ENCODE peak calls at places on chromosomes 6 and 20, in nine cellular contexts. One of them, this sample, is unnamed.

GRCh38 chr6:134678436-134678889 is 271.4 kb downstream of the ALDH8A1 start:
- DNase-seq in caudate nucleus: peak
- DNase-seq in T-helper 22 cell: no peak
- DNase-seq in BJ: no peak
- DNase-seq in A172: peak
- DNase-seq in DND-41: no peak
- DNase-seq in SW 1271: no peak
- DNase-seq in endothelial cell of umbilical vein: peak
- DNase-seq in nucleus accumbens: no peak
- DNase-seq in this sample: peak

GRCh38 chr6:63799313-63799712 is 163.7 kb downstream of the PHF3 start:
- DNase-seq in SW 1271: no peak
- DNase-seq in BJ: no peak
- DNase-seq in nucleus accumbens: no peak
- DNase-seq in T-helper 22 cell: no peak
- DNase-seq in endothelial cell of umbilical vein: no peak
- DNase-seq in caudate nucleus: no peak
- DNase-seq in DND-41: no peak
- DNase-seq in A172: no peak
- DNase-seq in this sample: no peak

GRCh38 chr6:4973972-4974885 is 29.6 kb downstream of the RPP40 start:
- DNase-seq in endothelial cell of umbilical vein: no peak
- DNase-seq in caudate nucleus: no peak
- DNase-seq in DND-41: no peak
- DNase-seq in T-helper 22 cell: no peak
- DNase-seq in nucleus accumbens: no peak
- DNase-seq in SW 1271: no peak
- DNase-seq in BJ: peak
- DNase-seq in A172: no peak
- DNase-seq in this sample: peak

GRCh38 chr6:106609699-106610098 is 19.6 kb downstream of the RTN4IP1 start:
- DNase-seq in A172: peak
- DNase-seq in T-helper 22 cell: no peak
- DNase-seq in endothelial cell of umbilical vein: no peak
- DNase-seq in caudate nucleus: no peak
- DNase-seq in nucleus accumbens: no peak
- DNase-seq in BJ: no peak
- DNase-seq in SW 1271: peak
- DNase-seq in DND-41: peak
- DNase-seq in this sample: peak

GRCh38 chr6:170516783-170517616 is 36.1 kb downstream of the PSMB1 start:
- DNase-seq in endothelial cell of umbilical vein: peak
- DNase-seq in nucleus accumbens: no peak
- DNase-seq in BJ: no peak
- DNase-seq in caudate nucleus: no peak
- DNase-seq in DND-41: peak
- DNase-seq in A172: peak
- DNase-seq in SW 1271: peak
- DNase-seq in T-helper 22 cell: no peak
- DNase-seq in this sample: peak

GRCh38 chr6:90079555-90080490 is 185.6 kb downstream of the GJA10 start:
- DNase-seq in T-helper 22 cell: no peak
- DNase-seq in SW 1271: no peak
- DNase-seq in endothelial cell of umbilical vein: no peak
- DNase-seq in nucleus accumbens: no peak
- DNase-seq in DND-41: no peak
- DNase-seq in caudate nucleus: no peak
- DNase-seq in BJ: no peak
- DNase-seq in A172: no peak
- DNase-seq in this sample: no peak

GRCh38 chr20:22389836-22390542 is 194.4 kb downstream of the FOXA2 start:
- DNase-seq in endothelial cell of umbilical vein: no peak
- DNase-seq in nucleus accumbens: no peak
- DNase-seq in T-helper 22 cell: no peak
- DNase-seq in BJ: no peak
- DNase-seq in SW 1271: peak
- DNase-seq in caudate nucleus: no peak
- DNase-seq in DND-41: no peak
- DNase-seq in A172: peak
- DNase-seq in this sample: peak

GRCh38 chr6:111880181-111880944 is 7.1 kb upstream of the FYN start:
- DNase-seq in BJ: no peak
- DNase-seq in T-helper 22 cell: no peak
- DNase-seq in endothelial cell of umbilical vein: no peak
- DNase-seq in caudate nucleus: no peak
- DNase-seq in DND-41: no peak
- DNase-seq in A172: peak
- DNase-seq in nucleus accumbens: no peak
- DNase-seq in SW 1271: peak
- DNase-seq in this sample: no peak

GRCh38 chr6:145155873-145156782 is 579.2 kb downstream of the EPM2A start:
- DNase-seq in endothelial cell of umbilical vein: no peak
- DNase-seq in DND-41: no peak
- DNase-seq in nucleus accumbens: no peak
- DNase-seq in A172: no peak
- DNase-seq in SW 1271: no peak
- DNase-seq in T-helper 22 cell: no peak
- DNase-seq in caudate nucleus: peak
- DNase-seq in BJ: no peak
- DNase-seq in this sample: no peak

GRCh38 chr6:170456886-170457698 is 96.0 kb downstream of the PSMB1 start:
- DNase-seq in DND-41: no peak
- DNase-seq in BJ: no peak
- DNase-seq in SW 1271: no peak
- DNase-seq in A172: no peak
- DNase-seq in caudate nucleus: no peak
- DNase-seq in nucleus accumbens: no peak
- DNase-seq in T-helper 22 cell: no peak
- DNase-seq in endothelial cell of umbilical vein: no peak
- DNase-seq in this sample: no peak

GRCh38 chr6:118813795-118814194 is 80.2 kb upstream of the ASF1A start:
- DNase-seq in nucleus accumbens: no peak
- DNase-seq in SW 1271: no peak
- DNase-seq in caudate nucleus: no peak
- DNase-seq in endothelial cell of umbilical vein: no peak
- DNase-seq in BJ: no peak
- DNase-seq in DND-41: no peak
- DNase-seq in T-helper 22 cell: no peak
- DNase-seq in A172: no peak
- DNase-seq in this sample: no peak

GRCh38 chr6:30282522-30282921 is 44.2 kb upstream of the TRIM39 start:
- DNase-seq in SW 1271: no peak
- DNase-seq in nucleus accumbens: no peak
- DNase-seq in A172: no peak
- DNase-seq in BJ: no peak
- DNase-seq in caudate nucleus: no peak
- DNase-seq in T-helper 22 cell: no peak
- DNase-seq in endothelial cell of umbilical vein: no peak
- DNase-seq in DND-41: no peak
- DNase-seq in this sample: no peak

GRCh38 chr20:32285621-32286334 is 8.3 kb downstream of the KIF3B start:
- DNase-seq in BJ: peak
- DNase-seq in endothelial cell of umbilical vein: no peak
- DNase-seq in T-helper 22 cell: peak
- DNase-seq in caudate nucleus: no peak
- DNase-seq in nucleus accumbens: no peak
- DNase-seq in DND-41: peak
- DNase-seq in SW 1271: no peak
- DNase-seq in A172: peak
- DNase-seq in this sample: peak

GRCh38 chr6:140441256-140441655 is 1066.8 kb upstream of the CITED2 start:
- DNase-seq in BJ: no peak
- DNase-seq in SW 1271: peak
- DNase-seq in caudate nucleus: no peak
- DNase-seq in nucleus accumbens: no peak
- DNase-seq in DND-41: no peak
- DNase-seq in T-helper 22 cell: no peak
- DNase-seq in A172: peak
- DNase-seq in endothelial cell of umbilical vein: peak
- DNase-seq in this sample: peak